ENCODE peak calls at places on chromosomes 6 and 20, in ten cellular contexts. One of them, this sample, is unnamed.

GRCh38 chr6:168440520-168441433 is at the start of gene SMOC2:
- DNase-seq in spleen: no peak
- DNase-seq in stomach: no peak
- DNase-seq in Peyer's patch: no peak
- DNase-seq in NB4: no peak
- DNase-seq in IMR-90: no peak
- DNase-seq in body of pancreas: peak
- DNase-seq in tibial nerve: peak
- DNase-seq in breast epithelium: no peak
- DNase-seq in GM12878: no peak
- DNase-seq in this sample: peak

GRCh38 chr6:116166369-116166768 is 40.4 kb upstream of the COL10A1 start:
- DNase-seq in body of pancreas: no peak
- DNase-seq in NB4: no peak
- DNase-seq in tibial nerve: no peak
- DNase-seq in breast epithelium: no peak
- DNase-seq in spleen: no peak
- DNase-seq in Peyer's patch: no peak
- DNase-seq in IMR-90: no peak
- DNase-seq in stomach: no peak
- DNase-seq in GM12878: no peak
- DNase-seq in this sample: no peak

GRCh38 chr6:159691133-159691962 is 1.7 kb downstream of the SOD2 start:
- DNase-seq in spleen: no peak
- DNase-seq in IMR-90: peak
- DNase-seq in breast epithelium: no peak
- DNase-seq in NB4: peak
- DNase-seq in body of pancreas: peak
- DNase-seq in Peyer's patch: no peak
- DNase-seq in GM12878: peak
- DNase-seq in tibial nerve: peak
- DNase-seq in stomach: no peak
- DNase-seq in this sample: no peak

GRCh38 chr6:32255212-32256153 is 31.6 kb upstream of the NOTCH4 start:
- DNase-seq in stomach: peak
- DNase-seq in tibial nerve: peak
- DNase-seq in GM12878: no peak
- DNase-seq in IMR-90: peak
- DNase-seq in NB4: peak
- DNase-seq in Peyer's patch: peak
- DNase-seq in body of pancreas: peak
- DNase-seq in spleen: peak
- DNase-seq in breast epithelium: peak
- DNase-seq in this sample: peak

GRCh38 chr6:100493206-100493888 is 28.6 kb upstream of the SIM1 start:
- DNase-seq in tibial nerve: no peak
- DNase-seq in IMR-90: no peak
- DNase-seq in spleen: no peak
- DNase-seq in GM12878: no peak
- DNase-seq in body of pancreas: no peak
- DNase-seq in NB4: no peak
- DNase-seq in stomach: no peak
- DNase-seq in Peyer's patch: no peak
- DNase-seq in breast epithelium: no peak
- DNase-seq in this sample: no peak

GRCh38 chr6:20606831-20607230 is 72.6 kb downstream of the CDKAL1 start:
- DNase-seq in breast epithelium: no peak
- DNase-seq in spleen: no peak
- DNase-seq in GM12878: no peak
- DNase-seq in tibial nerve: no peak
- DNase-seq in NB4: no peak
- DNase-seq in body of pancreas: no peak
- DNase-seq in IMR-90: no peak
- DNase-seq in Peyer's patch: no peak
- DNase-seq in stomach: no peak
- DNase-seq in this sample: no peak

GRCh38 chr6:155147958-155148663 is 115.7 kb upstream of the CLDN20 start:
- DNase-seq in IMR-90: no peak
- DNase-seq in tibial nerve: no peak
- DNase-seq in body of pancreas: no peak
- DNase-seq in breast epithelium: no peak
- DNase-seq in NB4: no peak
- DNase-seq in spleen: no peak
- DNase-seq in GM12878: no peak
- DNase-seq in Peyer's patch: no peak
- DNase-seq in stomach: no peak
- DNase-seq in this sample: no peak

GRCh38 chr6:83480470-83480869 is 31.9 kb upstream of the PRSS35 start:
- DNase-seq in spleen: no peak
- DNase-seq in body of pancreas: no peak
- DNase-seq in stomach: no peak
- DNase-seq in Peyer's patch: no peak
- DNase-seq in tibial nerve: no peak
- DNase-seq in breast epithelium: no peak
- DNase-seq in NB4: no peak
- DNase-seq in GM12878: no peak
- DNase-seq in IMR-90: no peak
- DNase-seq in this sample: no peak

GRCh38 chr6:73854998-73855718 is 159.2 kb downstream of the CD109 start:
- DNase-seq in spleen: no peak
- DNase-seq in stomach: no peak
- DNase-seq in GM12878: no peak
- DNase-seq in NB4: peak
- DNase-seq in Peyer's patch: no peak
- DNase-seq in body of pancreas: peak
- DNase-seq in tibial nerve: peak
- DNase-seq in IMR-90: peak
- DNase-seq in breast epithelium: no peak
- DNase-seq in this sample: no peak

GRCh38 chr6:145323652-145324051 is 411.7 kb downstream of the EPM2A start:
- DNase-seq in stomach: no peak
- DNase-seq in NB4: no peak
- DNase-seq in GM12878: no peak
- DNase-seq in IMR-90: no peak
- DNase-seq in Peyer's patch: no peak
- DNase-seq in body of pancreas: no peak
- DNase-seq in spleen: no peak
- DNase-seq in tibial nerve: no peak
- DNase-seq in breast epithelium: no peak
- DNase-seq in this sample: no peak

GRCh38 chr6:36139431-36139830 is 9.1 kb downstream of the MAPK13 start:
- DNase-seq in IMR-90: no peak
- DNase-seq in spleen: no peak
- DNase-seq in stomach: no peak
- DNase-seq in body of pancreas: no peak
- DNase-seq in GM12878: no peak
- DNase-seq in Peyer's patch: no peak
- DNase-seq in NB4: peak
- DNase-seq in tibial nerve: no peak
- DNase-seq in breast epithelium: no peak
- DNase-seq in this sample: no peak

GRCh38 chr6:132993738-132994137 is 179.4 kb downstream of the RPS12 start:
- DNase-seq in breast epithelium: no peak
- DNase-seq in spleen: no peak
- DNase-seq in Peyer's patch: no peak
- DNase-seq in IMR-90: no peak
- DNase-seq in tibial nerve: no peak
- DNase-seq in body of pancreas: no peak
- DNase-seq in GM12878: no peak
- DNase-seq in stomach: no peak
- DNase-seq in NB4: no peak
- DNase-seq in this sample: no peak

GRCh38 chr6:25931411-25931709 is 869 bp upstream of the SLC17A2 start:
- DNase-seq in GM12878: no peak
- DNase-seq in breast epithelium: no peak
- DNase-seq in tibial nerve: no peak
- DNase-seq in spleen: no peak
- DNase-seq in Peyer's patch: no peak
- DNase-seq in body of pancreas: no peak
- DNase-seq in stomach: no peak
- DNase-seq in NB4: no peak
- DNase-seq in IMR-90: no peak
- DNase-seq in this sample: no peak

GRCh38 chr6:2843138-2843740 is 1.6 kb upstream of the SERPINB1 start:
- DNase-seq in spleen: no peak
- DNase-seq in body of pancreas: no peak
- DNase-seq in IMR-90: no peak
- DNase-seq in NB4: no peak
- DNase-seq in tibial nerve: no peak
- DNase-seq in stomach: no peak
- DNase-seq in Peyer's patch: no peak
- DNase-seq in breast epithelium: no peak
- DNase-seq in GM12878: no peak
- DNase-seq in this sample: peak

GRCh38 chr6:2842139-2842552 is 483 bp upstream of the SERPINB1 start:
- DNase-seq in Peyer's patch: no peak
- DNase-seq in NB4: no peak
- DNase-seq in body of pancreas: no peak
- DNase-seq in spleen: no peak
- DNase-seq in tibial nerve: no peak
- DNase-seq in stomach: no peak
- DNase-seq in GM12878: no peak
- DNase-seq in breast epithelium: no peak
- DNase-seq in IMR-90: no peak
- DNase-seq in this sample: no peak

GRCh38 chr6:2839982-2840793 is 1.5 kb downstream of the SERPINB1 start:
- DNase-seq in body of pancreas: no peak
- DNase-seq in breast epithelium: no peak
- DNase-seq in stomach: no peak
- DNase-seq in Peyer's patch: no peak
- DNase-seq in NB4: no peak
- DNase-seq in spleen: no peak
- DNase-seq in GM12878: no peak
- DNase-seq in tibial nerve: no peak
- DNase-seq in IMR-90: no peak
- DNase-seq in this sample: no peak

GRCh38 chr6:2840794-2841061 is 935 bp downstream of the SERPINB1 start:
- DNase-seq in body of pancreas: no peak
- DNase-seq in IMR-90: no peak
- DNase-seq in GM12878: no peak
- DNase-seq in NB4: no peak
- DNase-seq in spleen: no peak
- DNase-seq in breast epithelium: no peak
- DNase-seq in stomach: no peak
- DNase-seq in tibial nerve: no peak
- DNase-seq in Peyer's patch: no peak
- DNase-seq in this sample: no peak

GRCh38 chr6:2841264-2842138 is at the start of gene SERPINB1:
- DNase-seq in spleen: peak
- DNase-seq in breast epithelium: peak
- DNase-seq in Peyer's patch: peak
- DNase-seq in GM12878: no peak
- DNase-seq in body of pancreas: peak
- DNase-seq in IMR-90: peak
- DNase-seq in NB4: peak
- DNase-seq in stomach: peak
- DNase-seq in tibial nerve: peak
- DNase-seq in this sample: peak
- TF ChIP-seq POLR2A in spleen: peak
- TF ChIP-seq POLR2A in breast epithelium: no peak
- TF ChIP-seq POLR2A in Peyer's patch: peak
- TF ChIP-seq POLR2A in GM12878: peak
- TF ChIP-seq POLR2A in body of pancreas: peak
- TF ChIP-seq POLR2A in IMR-90: peak
- TF ChIP-seq POLR2A in NB4: peak
- TF ChIP-seq POLR2A in stomach: no peak
- TF ChIP-seq POLR2A in tibial nerve: peak
- TF ChIP-seq POLR2A in this sample: no peak

GRCh38 chr6:153401751-153402150 is 270.7 kb upstream of the RGS17 start:
- DNase-seq in Peyer's patch: no peak
- DNase-seq in GM12878: no peak
- DNase-seq in tibial nerve: no peak
- DNase-seq in breast epithelium: no peak
- DNase-seq in body of pancreas: no peak
- DNase-seq in IMR-90: no peak
- DNase-seq in stomach: no peak
- DNase-seq in NB4: no peak
- DNase-seq in spleen: no peak
- DNase-seq in this sample: no peak
- TF ChIP-seq CTCF in Peyer's patch: no peak
- TF ChIP-seq CTCF in GM12878: no peak
- TF ChIP-seq CTCF in tibial nerve: no peak
- TF ChIP-seq CTCF in breast epithelium: no peak
- TF ChIP-seq CTCF in body of pancreas: no peak
- TF ChIP-seq CTCF in IMR-90: no peak
- TF ChIP-seq CTCF in stomach: no peak
- TF ChIP-seq CTCF in NB4: no peak
- TF ChIP-seq CTCF in spleen: no peak
- TF ChIP-seq CTCF in this sample: no peak

GRCh38 chr20:15200139-15200538 is 862.7 kb upstream of the FLRT3 start:
- DNase-seq in IMR-90: no peak
- DNase-seq in stomach: no peak
- DNase-seq in spleen: no peak
- DNase-seq in NB4: no peak
- DNase-seq in body of pancreas: no peak
- DNase-seq in GM12878: peak
- DNase-seq in tibial nerve: no peak
- DNase-seq in Peyer's patch: no peak
- DNase-seq in breast epithelium: no peak
- DNase-seq in this sample: no peak
- TF ChIP-seq POLR2A in IMR-90: no peak
- TF ChIP-seq POLR2A in stomach: no peak
- TF ChIP-seq POLR2A in spleen: no peak
- TF ChIP-seq POLR2A in NB4: no peak
- TF ChIP-seq POLR2A in body of pancreas: no peak
- TF ChIP-seq POLR2A in GM12878: no peak
- TF ChIP-seq POLR2A in tibial nerve: no peak
- TF ChIP-seq POLR2A in Peyer's patch: no peak
- TF ChIP-seq POLR2A in breast epithelium: no peak
- TF ChIP-seq POLR2A in this sample: no peak

DNA sequence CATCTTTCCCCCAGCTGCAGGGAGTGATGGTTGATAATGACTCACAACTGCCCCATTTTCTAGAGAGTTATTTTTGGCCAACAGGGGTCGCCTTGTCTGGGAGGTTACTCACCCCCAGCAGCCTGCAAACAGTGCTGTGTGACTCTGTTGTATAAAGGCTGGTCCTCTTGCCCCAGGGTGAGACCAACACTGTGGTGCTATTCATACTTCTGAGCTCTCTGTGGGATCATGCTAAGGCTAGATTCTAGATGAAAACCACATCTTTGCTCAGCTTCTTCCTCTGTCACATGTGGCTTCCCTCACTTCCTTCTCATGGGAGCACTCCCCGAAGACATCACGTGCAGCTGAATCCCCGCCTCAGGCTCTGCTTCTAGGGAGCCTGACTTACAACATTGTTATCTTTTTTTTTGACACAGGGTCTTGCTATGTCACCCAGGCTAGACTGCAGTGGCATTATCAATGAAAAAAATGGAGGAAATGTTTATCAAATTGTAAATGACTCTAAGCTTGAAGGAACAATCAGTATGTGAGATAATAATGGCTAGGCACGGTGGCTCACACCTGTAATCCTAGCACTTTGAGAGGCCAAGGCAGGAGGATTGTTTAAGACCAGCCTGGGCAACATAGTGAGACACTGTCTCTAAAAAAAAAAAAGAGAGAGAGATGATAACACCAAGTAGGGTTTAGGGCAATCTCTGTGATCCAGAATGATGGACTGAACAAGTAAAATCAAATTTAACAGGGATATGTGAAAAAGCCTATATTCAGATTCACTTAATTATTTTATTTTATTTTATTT is 55.7 kb upstream of the SLC23A2 start:
- DNase-seq in tibial nerve: peak
- DNase-seq in breast epithelium: no peak
- DNase-seq in Peyer's patch: peak
- DNase-seq in spleen: peak
- DNase-seq in IMR-90: peak
- DNase-seq in NB4: peak
- DNase-seq in body of pancreas: peak
- DNase-seq in GM12878: peak
- DNase-seq in stomach: peak
- DNase-seq in this sample: no peak
- TF ChIP-seq CTCF in tibial nerve: peak
- TF ChIP-seq CTCF in breast epithelium: no peak
- TF ChIP-seq CTCF in Peyer's patch: peak
- TF ChIP-seq CTCF in spleen: no peak
- TF ChIP-seq CTCF in IMR-90: peak
- TF ChIP-seq CTCF in NB4: peak
- TF ChIP-seq CTCF in body of pancreas: peak
- TF ChIP-seq CTCF in GM12878: peak
- TF ChIP-seq CTCF in stomach: no peak
- TF ChIP-seq CTCF in this sample: no peak

This sample was measured in lower leg skin.